ENCODE peak calls at places on chromosomes 16 and 17, in ten cellular contexts. B, E, O, R, L, U, K, H, V and I are unnamed samples. For H3K4me1, the result is how much of the 10 kb centered on the place peaks cover.

GRCh38 chr17:74963656-74964055 is 8.9 kb downstream of the HID1 start:
- DNase-seq in B (no peak), V (no peak), O (no peak), R (no peak), U (no peak), L (no peak), H (no peak), K (no peak), E (no peak), I (no peak)

GRCh38 chr17:65504141-65504540 is 57.3 kb downstream of the AXIN2 start:
- DNase-seq in O (no peak), E (no peak), K (no peak), B (no peak), L (no peak), H (no peak), R (no peak), U (no peak), V (peak), I (no peak)

GRCh38 chr17:67403483-67403882 is 26.4 kb downstream of the PITPNC1 start:
- DNase-seq in H (no peak), O (no peak), B (no peak), E (no peak), K (no peak), V (no peak), U (no peak), R (no peak), L (no peak), I (no peak)

GRCh38 chr17:32875904-32876413 is 965 bp downstream of the MYO1D start:
- DNase-seq in V (no peak), U (peak), K (no peak), O (no peak), L (no peak), E (no peak), H (no peak), B (no peak), R (no peak), I (no peak)

GRCh38 chr17:44465276-44465675 is 37.9 kb downstream of the GPATCH8 start:
- DNase-seq in H (no peak), O (no peak), U (no peak), R (no peak), B (no peak), K (no peak), V (no peak), E (no peak), L (no peak), I (no peak)

GRCh38 chr17:1002771-1003555 is 6.0 kb downstream of the TIMM22 start:
- DNase-seq in V (no peak), O (no peak), E (no peak), H (peak), B (no peak), R (no peak), L (no peak), K (no peak), U (peak), I (no peak)

GRCh38 chr16:17590711-17591654 is 120.2 kb upstream of the XYLT1 start:
- DNase-seq in H (no peak), U (no peak), R (no peak), E (no peak), B (no peak), K (no peak), O (no peak), V (no peak), L (no peak), I (no peak)

GRCh38 chr16:25108054-25108453 is 3.5 kb upstream of the LCMT1 start:
- DNase-seq in O (peak), R (no peak), U (no peak), L (no peak), E (no peak), B (no peak), H (no peak), V (no peak), K (no peak), I (no peak)

GRCh38 chr16:8568231-8568617 is 22.1 kb downstream of the TMEM114 start:
- DNase-seq in B (no peak), U (peak), H (no peak), R (no peak), L (no peak), O (no peak), V (no peak), E (no peak), K (no peak), I (no peak)

GRCh38 chr17:40432864-40433528 is 10.3 kb upstream of the IGFBP4 start:
- DNase-seq in V (peak), E (no peak), H (no peak), R (no peak), K (peak), B (peak), O (peak), L (peak), U (peak), I (no peak)

GRCh38 chr16:24635900-24636610 is 93.4 kb upstream of the TNRC6A start:
- DNase-seq in E (peak), H (peak), V (peak), R (peak), U (peak), B (peak), O (peak), L (peak), K (peak), I (peak)

GRCh38 chr17:69961488-69962145 is 113.4 kb upstream of the KCNJ16 start:
- DNase-seq in U (peak), B (no peak), O (peak), E (peak), K (no peak), L (peak), H (peak), V (peak), R (peak), I (no peak)

GRCh38 chr16:48565752-48566151 is 44.2 kb downstream of the N4BP1 start:
- DNase-seq in H (no peak), B (no peak), E (no peak), R (no peak), L (no peak), U (no peak), V (no peak), K (no peak), O (no peak), I (no peak)

GRCh38 chr17:57001541-57001940 is 23.6 kb downstream of the SCPEP1 start:
- DNase-seq in U (no peak), L (no peak), H (no peak), V (no peak), O (no peak), R (no peak), K (no peak), E (no peak), B (no peak), I (no peak)

GRCh38 chr16:75648265-75649076 is 898 bp downstream of the TERF2IP start:
- DNase-seq in O (peak), U (peak), E (peak), H (peak), L (peak), V (peak), B (peak), K (peak), R (peak), I (peak)

GRCh38 chr16:81444448-81445121 is at the start of gene CMIP:
- DNase-seq in O (peak), L (peak), R (peak), B (peak), K (peak), E (peak), H (peak), V (peak), U (peak), I (peak)

GRCh38 chr16:49282690-49283375 is 1.2 kb upstream of the CBLN1 start:
- DNase-seq in H (no peak), R (peak), O (no peak), B (no peak), V (no peak), U (no peak), L (no peak), E (peak), K (no peak), I (peak)

GRCh38 chr16:58862334-58863024 is 128.4 kb upstream of the GOT2 start:
- DNase-seq in L (no peak), B (no peak), U (no peak), E (no peak), R (no peak), O (no peak), K (no peak), H (no peak), V (no peak), I (no peak)

GRCh38 chr16:4987580-4988374 is 29.6 kb downstream of the SEC14L5 start:
- DNase-seq in E (no peak), H (no peak), U (no peak), K (no peak), O (no peak), B (no peak), V (no peak), L (no peak), R (no peak), I (no peak)

GRCh38 chr16:4987250-4987579 is 29.1 kb downstream of the SEC14L5 start:
- DNase-seq in U (no peak), K (no peak), E (no peak), B (no peak), V (no peak), R (no peak), O (no peak), H (no peak), L (no peak), I (no peak)

GRCh38 chr16:4990415-4990814 is 32.3 kb downstream of the SEC14L5 start:
- DNase-seq in U (no peak), V (no peak), R (no peak), H (no peak), K (no peak), L (no peak), E (no peak), O (no peak), B (no peak), I (no peak)

GRCh38 chr16:4989391-4990006 is 31.4 kb downstream of the SEC14L5 start:
- DNase-seq in O (no peak), L (no peak), E (no peak), R (no peak), K (no peak), B (no peak), H (no peak), V (no peak), U (no peak), I (no peak)

GRCh38 chr16:4988647-4989046 is 30.5 kb downstream of the SEC14L5 start:
- DNase-seq in U (no peak), O (no peak), R (no peak), V (no peak), H (no peak), L (no peak), E (no peak), B (no peak), K (no peak), I (no peak)
- H3K4me1 ChIP-seq in U (under half), O (under half), R (under half), V (under half), H (under half), L (under half), E (under half), B (under half), K (under half), I (under half)

DNA sequence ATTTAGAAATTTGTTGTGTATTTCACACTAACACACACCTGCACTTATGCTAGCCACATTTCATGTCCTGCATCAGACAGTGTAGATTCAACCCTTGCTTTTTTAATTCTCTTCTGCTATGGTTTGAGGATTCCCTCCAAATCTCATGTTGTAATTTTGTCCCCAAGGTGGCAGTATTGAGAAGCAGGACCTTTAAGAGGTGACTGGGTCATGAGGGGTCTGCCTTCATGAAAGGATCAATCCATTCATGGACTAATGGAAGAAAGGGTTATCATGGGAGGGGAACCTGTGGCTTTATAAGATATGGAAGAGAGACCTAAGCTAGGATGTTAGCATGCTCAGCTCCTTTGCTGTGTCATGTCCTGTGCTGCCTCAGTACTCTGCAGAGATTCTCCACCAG is 1032.2 kb downstream of the CDH11 start:
- DNase-seq in R (no peak), B (no peak), L (no peak), O (no peak), V (no peak), U (peak), K (no peak), E (no peak), H (no peak), I (no peak)
- TF ChIP-seq CTCF in R (peak), B (peak), L (no peak), O (peak), V (no peak), U (peak), K (peak), E (no peak), H (peak), I (no peak)

GRCh38 chr16:72786606-72787005 is 261.3 kb downstream of the ZFHX3 start:
- DNase-seq in K (no peak), L (no peak), R (no peak), B (no peak), E (no peak), O (no peak), U (no peak), H (no peak), V (no peak), I (no peak)
- H3K4me1 ChIP-seq in K (under half), L (under half), R (under half), B (under half), E (under half), O (under half), U (under half), H (under half), V (under half), I (under half)

GRCh38 chr16:67445441-67445912 is 14.6 kb downstream of the HSD11B2 start:
- DNase-seq in V (no peak), R (peak), U (no peak), E (no peak), H (peak), B (no peak), L (no peak), O (peak), K (peak), I (no peak)
- TF ChIP-seq CTCF in V (no peak), R (no peak), U (no peak), E (no peak), H (no peak), B (no peak), L (no peak), O (no peak), K (no peak), I (no peak)

GRCh38 chr16:31052131-31052530 is 18.8 kb downstream of the STX4 start:
- DNase-seq in R (no peak), B (no peak), V (no peak), L (no peak), U (peak), K (no peak), O (peak), H (no peak), E (no peak), I (no peak)

GRCh38 chr16:31055613-31056012 is 18.4 kb downstream of the ZNF668 start:
- DNase-seq in B (no peak), L (no peak), H (no peak), U (no peak), K (no peak), E (no peak), O (no peak), R (no peak), V (no peak), I (no peak)

DNA sequence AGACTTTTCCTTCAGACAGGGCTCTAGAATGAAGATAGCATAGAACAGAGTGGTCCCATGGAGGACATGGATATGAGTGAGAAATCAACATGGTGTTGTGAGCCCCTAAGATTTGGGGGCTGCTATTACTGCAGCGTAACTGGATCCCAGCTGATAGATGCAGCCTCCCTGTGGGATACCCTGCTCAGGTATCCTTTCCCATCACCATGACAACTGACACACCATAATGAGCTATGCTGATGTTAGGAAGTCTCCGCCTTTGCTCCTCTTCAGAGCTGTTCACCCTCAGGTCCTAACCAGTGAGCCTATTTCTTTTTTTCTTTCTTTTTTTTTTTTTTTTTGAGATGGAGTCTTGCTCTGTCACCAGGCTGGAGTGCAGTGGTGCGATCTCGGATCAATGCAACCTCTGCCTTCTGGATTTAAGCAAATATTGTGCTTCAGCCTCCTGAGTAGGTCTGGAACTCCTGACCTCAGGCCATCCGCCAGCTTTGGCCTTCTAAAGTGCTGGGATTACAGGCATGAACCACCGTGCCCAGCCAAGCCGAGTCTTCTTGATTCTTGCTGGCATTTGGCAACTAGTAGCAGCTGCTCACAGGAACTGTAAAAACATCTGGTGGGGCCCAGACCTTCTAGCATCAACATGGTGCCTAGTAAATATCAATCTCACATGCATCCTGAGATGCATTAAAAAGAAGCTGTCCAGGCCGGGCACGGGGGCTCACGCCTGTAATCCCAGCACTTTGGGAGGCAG is 17.1 kb downstream of the STX4 start:
- DNase-seq in V (no peak), U (peak), H (no peak), K (no peak), R (no peak), L (no peak), O (no peak), B (no peak), E (no peak), I (no peak)
- H3K4me1 ChIP-seq in V (under half), U (under half), H (under half), K (under half), R (under half), L (under half), O (under half), B (under half), E (under half), I (under half)